ENCODE peak calls at places on chromosomes 1 and 21, in eight cellular contexts. M is stimulated activated CD8-positive, alpha-beta memory T cell treated with anti-CD3 and anti-CD28 coated beads, Interleukin-15, amount 100 ng/mL, for 1 hour; N is coronary artery; G is Caki2; U is HS-27A; J is activated naive CD4-positive, alpha-beta T cell treated with anti-CD3 and anti-CD28 coated beads, Interleukin-2, amount 50 U/mL, for 16 hours; Q is iris pigment epithelial cell; B is astrocyte of the spinal cord. Z is an unnamed sample.

GRCh38 chr1:42793824-42794223 is 9.0 kb downstream of the TMEM269 start:
- DNase-seq in M (no peak), N (no peak), G (no peak), U (no peak), J (no peak), Q (no peak), B (no peak), Z (no peak)

GRCh38 chr1:62516600-62516999 is 79.8 kb downstream of the USP1 start:
- DNase-seq in M (no peak), N (no peak), G (no peak), U (no peak), J (no peak), Q (no peak), B (no peak), Z (no peak)

GRCh38 chr1:223258751-223259177 is 105.2 kb downstream of the SUSD4 start:
- DNase-seq in M (no peak), N (no peak), G (no peak), U (no peak), J (no peak), Q (peak; percentile 55), B (peak; percentile 55), Z (no peak)

GRCh38 chr1:184716158-184716557 is 38.5 kb downstream of the EDEM3 start:
- DNase-seq in M (no peak), N (no peak), G (no peak), U (no peak), J (no peak), Q (peak; percentile 37), B (no peak), Z (no peak)

GRCh38 chr1:23200885-23201284 is 16.4 kb downstream of the HTR1D start:
- DNase-seq in M (no peak), N (no peak), G (no peak), U (no peak), J (no peak), Q (peak; percentile 24), B (no peak), Z (no peak)

GRCh38 chr1:244414543-244414942 is 37.2 kb downstream of the ADSS2 start:
- DNase-seq in M (no peak), N (no peak), G (peak; percentile 28), U (no peak), J (no peak), Q (peak; percentile 89), B (peak; percentile 66), Z (no peak)

GRCh38 chr1:151939789-151940188 is 30.5 kb upstream of the THEM4 start:
- DNase-seq in M (no peak), N (no peak), G (no peak), U (no peak), J (no peak), Q (no peak), B (no peak), Z (no peak)

GRCh38 chr21:41664881-41665765 is 101.7 kb downstream of the RIPK4 start:
- DNase-seq in M (no peak), N (peak; percentile 81), G (no peak), U (no peak), J (no peak), Q (peak; percentile 57), B (peak; percentile 48), Z (no peak)

GRCh38 chr21:35390013-35390776 is 341.1 kb upstream of the RUNX1 start:
- DNase-seq in M (no peak), N (no peak), G (no peak), U (no peak), J (no peak), Q (peak; percentile 85), B (peak; percentile 59), Z (no peak)

Z was measured in CD14-positive monocyte.